ENCODE peak calls at places on chromosomes 6 and 20, in nine cellular contexts. F, U, G, K, A, T, B, N and H are unnamed samples.
A peak's percentile ranks its signal among the peaks of the same experiment; 100 is the strongest.

GRCh38 chr6:36028088-36028886 is 679 bp downstream of the MAPK14 start:
- DNase-seq in U (peak; percentile 39), T (peak; percentile 25), K (peak; percentile 62), G (peak; percentile 89), N (peak; percentile 55), F (no peak), A (peak; percentile 52), B (peak; percentile 27), H (peak; percentile 30)

GRCh38 chr6:21235162-21235561 is 358.4 kb upstream of the SOX4 start:
- DNase-seq in B (peak; percentile 25), T (no peak), A (no peak), N (no peak), F (no peak), G (no peak), K (no peak), U (no peak), H (no peak)

GRCh38 chr20:43691928-43692524 is 25.1 kb downstream of the MYBL2 start:
- DNase-seq in K (peak; percentile 76), A (peak; percentile 75), F (peak; percentile 69), U (no peak), N (no peak), G (peak; percentile 87), T (peak; percentile 58), B (peak; percentile 58), H (peak; percentile 33)

GRCh38 chr20:60255426-60255825 is 297.2 kb downstream of the CDH26 start:
- DNase-seq in G (no peak), K (no peak), T (no peak), A (no peak), B (no peak), N (no peak), F (peak; percentile 4), U (no peak), H (no peak)

GRCh38 chr20:62666736-62667529 is 24.6 kb downstream of the SLCO4A1 start:
- DNase-seq in F (no peak), G (no peak), K (no peak), T (peak; percentile 51), A (peak; percentile 93), N (no peak), B (peak; percentile 53), U (peak; percentile 77), H (no peak)

GRCh38 chr6:168450921-168451320 is 9.9 kb downstream of the SMOC2 start:
- DNase-seq in B (no peak), U (no peak), G (no peak), A (no peak), K (no peak), F (no peak), N (no peak), T (no peak), H (no peak)

GRCh38 chr20:6828794-6829423 is 61.4 kb downstream of the BMP2 start:
- DNase-seq in A (peak; percentile 73), B (peak; percentile 71), F (peak; percentile 84), N (peak; percentile 46), G (no peak), U (peak; percentile 70), K (peak; percentile 65), T (peak; percentile 69), H (peak; percentile 52)

GRCh38 chr6:12313992-12314589 is 23.9 kb downstream of the EDN1 start:
- DNase-seq in U (no peak), T (no peak), K (no peak), B (no peak), N (no peak), A (peak; percentile 49), G (peak; percentile 43), F (no peak), H (no peak)

GRCh38 chr20:38999965-39000910 is 38.1 kb downstream of the DHX35 start:
- DNase-seq in K (no peak), N (no peak), A (no peak), G (no peak), B (no peak), T (no peak), U (no peak), F (no peak), H (no peak)

GRCh38 chr6:138271451-138271850 is 53.2 kb upstream of the PBOV1 start:
- DNase-seq in F (no peak), A (no peak), B (no peak), G (no peak), N (no peak), K (no peak), U (no peak), T (no peak), H (no peak)

GRCh38 chr20:9583151-9583550 is 68.8 kb downstream of the LAMP5 start:
- DNase-seq in G (no peak), F (no peak), N (no peak), U (no peak), T (no peak), A (no peak), K (peak; percentile 0), B (no peak), H (no peak)
- TF ChIP-seq CTCF in G (no peak), F (no peak), N (no peak), U (no peak), T (no peak), A (no peak), K (no peak), B (no peak), H (no peak)

DNA sequence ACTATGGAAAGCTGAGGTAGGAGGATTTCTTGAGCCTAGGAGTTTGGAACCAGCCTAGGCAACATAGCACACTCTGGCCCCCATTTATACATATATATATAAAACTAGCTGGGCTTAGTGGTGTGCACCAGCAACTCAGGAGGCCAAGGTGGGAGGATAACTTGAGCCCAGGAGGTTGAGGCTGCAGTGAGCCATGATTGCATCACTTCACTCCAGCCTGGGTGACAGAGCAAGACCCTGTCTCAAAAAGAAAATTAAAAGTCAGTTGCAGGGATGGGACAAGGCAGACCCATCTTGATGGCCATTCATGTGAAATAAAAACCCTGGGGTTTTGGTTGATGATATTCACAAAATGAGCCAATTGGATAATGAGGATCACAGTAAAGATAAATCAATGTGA is 6.6 kb upstream of the GTF2H4 start:
- DNase-seq in N (no peak), F (no peak), K (no peak), U (no peak), A (no peak), B (no peak), G (no peak), T (no peak), H (no peak)
- TF ChIP-seq CTCF in N (no peak), F (no peak), K (no peak), U (no peak), A (no peak), B (no peak), G (no peak), T (no peak), H (no peak)

GRCh38 chr6:5078121-5078695 is 6.9 kb upstream of the PPP1R3G start:
- DNase-seq in U (no peak), G (no peak), F (no peak), A (no peak), N (no peak), K (peak; percentile 5), T (no peak), B (no peak), H (no peak)
- TF ChIP-seq CTCF in U (no peak), G (no peak), F (peak; percentile 37), A (no peak), N (no peak), K (peak; percentile 26), T (no peak), B (peak; percentile 7), H (no peak)

GRCh38 chr6:15148356-15149058 is 97.4 kb upstream of the JARID2 start:
- DNase-seq in T (no peak), K (no peak), G (peak; percentile 12), B (peak; percentile 12), A (no peak), F (peak; percentile 21), N (no peak), U (no peak), H (no peak)
- TF ChIP-seq CTCF in T (peak; percentile 18), K (no peak), G (no peak), B (no peak), A (no peak), F (no peak), N (no peak), U (no peak), H (no peak)

GRCh38 chr20:63861365-63861934 is at the start of gene ABHD16B:
- DNase-seq in K (no peak), T (no peak), N (no peak), G (no peak), B (no peak), A (no peak), U (no peak), F (no peak), H (no peak)
- TF ChIP-seq CTCF in K (no peak), T (no peak), N (no peak), G (no peak), B (no peak), A (no peak), U (no peak), F (no peak), H (no peak)